ENCODE peak calls at places on chromosomes 1 and 21, in five cellular contexts. M, R, A, L and D are unnamed samples.

GRCh38 chr1:215957692-215958091 is 390.6 kb downstream of the KCTD3 start:
- DNase-seq in M (no peak), R (peak), A (no peak), L (no peak), D (no peak)

GRCh38 chr1:6868371-6869001 is 83.2 kb downstream of the CAMTA1 start:
- DNase-seq in M (no peak), R (no peak), A (peak), L (no peak), D (no peak)

GRCh38 chr1:30911061-30911954 is 2.8 kb upstream of the SDC3 start:
- DNase-seq in M (peak), R (peak), A (peak), L (peak), D (peak)

GRCh38 chr1:10901091-10901893 is 104.8 kb upstream of the CASZ1 start:
- DNase-seq in M (no peak), R (peak), A (no peak), L (peak), D (no peak)

GRCh38 chr1:220227393-220227792 is 44.9 kb downstream of the RAB3GAP2 start:
- DNase-seq in M (no peak), R (no peak), A (no peak), L (no peak), D (no peak)

GRCh38 chr1:24920155-24920925 is 9.7 kb downstream of the RUNX3 start:
- DNase-seq in M (no peak), R (peak), A (peak), L (no peak), D (no peak)

GRCh38 chr1:206734499-206735142 is 36.0 kb upstream of the IL19 start:
- DNase-seq in M (peak), R (peak), A (peak), L (no peak), D (peak)

GRCh38 chr1:20975668-20976067 is 188.6 kb upstream of the HP1BP3 start:
- DNase-seq in M (no peak), R (no peak), A (no peak), L (no peak), D (no peak)

GRCh38 chr1:71231751-71232150 is 150.9 kb upstream of the ZRANB2 start:
- DNase-seq in M (no peak), R (no peak), A (no peak), L (peak), D (no peak)

GRCh38 chr1:225875044-225875822 is 6.9 kb downstream of the TMEM63A start:
- DNase-seq in M (no peak), R (no peak), A (no peak), L (no peak), D (no peak)

GRCh38 chr1:110524311-110525249 is 5.6 kb upstream of the KCNA10 start:
- DNase-seq in M (peak), R (peak), A (peak), L (peak), D (peak)

GRCh38 chr1:243313635-243314536 is 58.0 kb downstream of the SDCCAG8 start:
- DNase-seq in M (no peak), R (no peak), A (peak), L (no peak), D (no peak)

GRCh38 chr1:208134491-208134890 is 109.7 kb downstream of the PLXNA2 start:
- DNase-seq in M (no peak), R (no peak), A (no peak), L (no peak), D (no peak)

GRCh38 chr1:231517076-231517475 is 11.4 kb upstream of the TSNAX start:
- DNase-seq in M (no peak), R (no peak), A (no peak), L (no peak), D (no peak)

GRCh38 chr21:32806810-32807386 is 35.3 kb upstream of the PAXBP1 start:
- DNase-seq in M (no peak), R (peak), A (no peak), L (no peak), D (no peak)

GRCh38 chr21:44657635-44658183 is at the start of gene KRTAP12-3:
- DNase-seq in M (no peak), R (no peak), A (peak), L (no peak), D (no peak)

GRCh38 chr1:115767403-115767802 is 1.1 kb downstream of the CASQ2 start:
- DNase-seq in M (no peak), R (no peak), A (no peak), L (no peak), D (no peak)

GRCh38 chr1:116852910-116853309 is 56.8 kb upstream of the PTGFRN start:
- DNase-seq in M (no peak), R (no peak), A (no peak), L (no peak), D (no peak)

GRCh38 chr1:178727014-178727895 is 2.2 kb downstream of the RALGPS2 start:
- DNase-seq in M (no peak), R (peak), A (no peak), L (no peak), D (peak)

GRCh38 chr1:103208844-103209243 is 100.5 kb upstream of the COL11A1 start:
- DNase-seq in M (no peak), R (no peak), A (no peak), L (no peak), D (no peak)

GRCh38 chr1:39574646-39575045 is 1.9 kb downstream of the PABPC4 start:
- DNase-seq in M (peak), R (peak), A (no peak), L (no peak), D (no peak)

GRCh38 chr21:39020751-39021474 is 162.3 kb downstream of the PSMG1 start:
- DNase-seq in M (no peak), R (peak), A (no peak), L (no peak), D (no peak)

GRCh38 chr21:36698160-36699025 is 522 bp upstream of the SIM2 start:
- DNase-seq in M (peak), R (no peak), A (no peak), L (no peak), D (peak)

GRCh38 chr1:159798893-159799292 is 3.3 kb upstream of the FCRL6 start:
- DNase-seq in M (peak), R (peak), A (peak), L (peak), D (peak)

GRCh38 chr1:85611856-85612255 is 31.3 kb downstream of the CCN1 start:
- DNase-seq in M (no peak), R (peak), A (no peak), L (no peak), D (no peak)

GRCh38 chr21:43342301-43342881 is 84.5 kb downstream of the SIK1 start:
- DNase-seq in M (no peak), R (no peak), A (no peak), L (no peak), D (no peak)

GRCh38 chr1:10906866-10907519 is 105.5 kb upstream of the TARDBP start:
- DNase-seq in M (no peak), R (no peak), A (no peak), L (peak), D (no peak)

GRCh38 chr1:156410740-156411139 is 41.7 kb downstream of the RHBG start:
- DNase-seq in M (no peak), R (no peak), A (no peak), L (no peak), D (no peak)

GRCh38 chr1:228368801-228369607 is 37.6 kb downstream of the TRIM11 start:
- DNase-seq in M (no peak), R (no peak), A (no peak), L (no peak), D (no peak)

GRCh38 chr1:78236711-78237110 is 190.9 kb downstream of the GIPC2 start:
- DNase-seq in M (no peak), R (peak), A (no peak), L (no peak), D (no peak)

GRCh38 chr1:233614743-233615521 is 1.0 kb downstream of the KCNK1 start:
- DNase-seq in M (no peak), R (no peak), A (peak), L (no peak), D (no peak)